ENCODE peak calls at places on chromosomes 16 and 17, in eight cellular contexts. K is H4, G is T-cell, Q is T-helper 17 cell, T is PC-3, F is GM03348, I is adipocyte, Z is mesothelial cell of epicardium. X is an unnamed sample.

GRCh38 chr16:81723098-81723723 is 55.9 kb upstream of the PLCG2 start:
- DNase-seq in Z (no peak), K (peak), I (peak), T (peak), Q (no peak), G (no peak), F (peak), X (no peak)

GRCh38 chr17:75315541-75316243 is 26.5 kb upstream of the SLC25A19 start:
- DNase-seq in G (no peak), F (no peak), Z (no peak), K (no peak), I (no peak), T (no peak), Q (no peak), X (no peak)

GRCh38 chr16:75070055-75070841 is 46.3 kb downstream of the LDHD start:
- DNase-seq in G (no peak), Q (no peak), T (peak), F (peak), K (no peak), Z (no peak), I (no peak), X (no peak)

GRCh38 chr16:64629622-64630021 is 492.2 kb downstream of the CDH11 start:
- DNase-seq in G (no peak), I (no peak), F (peak), K (no peak), Q (no peak), Z (no peak), T (peak), X (no peak)

GRCh38 chr17:1182831-1183578 is 3.2 kb upstream of the ABR start:
- DNase-seq in I (no peak), Q (no peak), T (no peak), K (no peak), Z (no peak), F (no peak), G (no peak), X (no peak)

GRCh38 chr17:54937018-54937417 is 31.4 kb downstream of the COX11 start:
- DNase-seq in K (peak), Q (no peak), Z (no peak), I (no peak), T (no peak), G (no peak), F (no peak), X (no peak)

GRCh38 chr17:57051886-57052342 is 33.1 kb upstream of the AKAP1 start:
- DNase-seq in K (no peak), I (no peak), Z (no peak), G (no peak), T (no peak), F (no peak), Q (no peak), X (no peak)

GRCh38 chr17:78252111-78252634 is 20.7 kb downstream of the TMEM235 start:
- DNase-seq in K (no peak), Z (no peak), T (no peak), G (peak), F (no peak), I (no peak), Q (peak), X (no peak)

GRCh38 chr16:3609895-3610697 is 1.3 kb downstream of the SLX4 start:
- DNase-seq in I (no peak), G (no peak), K (no peak), Q (no peak), T (no peak), F (no peak), Z (no peak), X (no peak)

GRCh38 chr17:2275722-2276121 is 27.9 kb downstream of the SMG6 start:
- DNase-seq in Q (no peak), K (no peak), F (no peak), I (no peak), Z (no peak), T (no peak), G (no peak), X (no peak)

GRCh38 chr16:20348365-20349185 is 3.9 kb downstream of the UMOD start:
- DNase-seq in F (no peak), K (no peak), I (no peak), G (no peak), Z (no peak), Q (no peak), T (no peak), X (no peak)

GRCh38 chr17:80625627-80626026 is 81.0 kb downstream of the RPTOR start:
- DNase-seq in Z (no peak), K (no peak), Q (no peak), I (no peak), T (no peak), G (no peak), F (no peak), X (no peak)

GRCh38 chr17:77572065-77572601 is 386.4 kb upstream of the TNRC6C start:
- DNase-seq in I (no peak), Q (no peak), G (no peak), T (no peak), Z (no peak), F (no peak), K (no peak), X (no peak)

GRCh38 chr17:59846391-59847165 is 46.2 kb downstream of the TUBD1 start:
- DNase-seq in G (no peak), Z (no peak), Q (no peak), F (peak), K (peak), I (peak), T (peak), X (peak)

GRCh38 chr16:75506567-75506966 is 11.3 kb upstream of the CHST6 start:
- DNase-seq in T (peak), K (peak), Z (no peak), Q (no peak), I (peak), F (peak), G (no peak), X (no peak)

GRCh38 chr17:68391561-68392268 is 65.6 kb downstream of the WIPI1 start:
- DNase-seq in Z (no peak), I (no peak), K (no peak), F (no peak), Q (no peak), T (no peak), G (no peak), X (no peak)

GRCh38 chr17:7046127-7046724 is 2.3 kb upstream of the SLC16A11 start:
- DNase-seq in I (no peak), T (peak), G (no peak), Q (peak), F (no peak), Z (peak), K (no peak), X (peak)

GRCh38 chr16:477758-478157 is 49.8 kb upstream of the CAPN15 start:
- DNase-seq in Z (no peak), Q (no peak), K (no peak), F (no peak), I (no peak), T (peak), G (no peak), X (no peak)

GRCh38 chr17:44828919-44829557 is 1.0 kb downstream of the GJC1 start:
- DNase-seq in I (peak), Z (no peak), Q (no peak), F (peak), T (peak), G (no peak), K (no peak), X (no peak)

GRCh38 chr17:19771971-19772630 is 24.0 kb upstream of the ALDH3A1 start:
- DNase-seq in K (no peak), G (peak), T (no peak), Z (no peak), I (no peak), Q (no peak), F (no peak), X (no peak)

GRCh38 chr16:84885024-84885910 is 65.5 kb downstream of the CRISPLD2 start:
- DNase-seq in Z (no peak), G (no peak), K (no peak), Q (no peak), I (no peak), T (no peak), F (no peak), X (no peak)

GRCh38 chr17:81889602-81890001 is 1.8 kb downstream of the ALYREF start:
- DNase-seq in K (no peak), G (no peak), I (no peak), T (no peak), F (no peak), Q (no peak), Z (no peak), X (no peak)

GRCh38 chr17:15351487-15351840 is 10.1 kb upstream of the TEKT3 start:
- DNase-seq in F (no peak), K (no peak), Q (no peak), Z (no peak), G (no peak), T (no peak), I (no peak), X (no peak)

GRCh38 chr17:41986634-41987033 is 20.0 kb downstream of the CNP start:
- DNase-seq in I (no peak), K (no peak), Q (no peak), F (no peak), T (no peak), G (no peak), Z (no peak), X (no peak)

GRCh38 chr16:49620158-49620867 is 235.6 kb downstream of the ZNF423 start:
- DNase-seq in I (peak), Q (no peak), T (peak), G (no peak), K (peak), F (peak), Z (no peak), X (no peak)

GRCh38 chr16:50367777-50368409 is 895 bp downstream of the BRD7 start:
- DNase-seq in I (peak), G (no peak), T (peak), K (no peak), Z (no peak), Q (no peak), F (no peak), X (no peak)

GRCh38 chr17:76367647-76368046 is 13.9 kb upstream of the PRPSAP1 start:
- DNase-seq in K (no peak), F (no peak), I (no peak), T (no peak), Q (no peak), G (no peak), Z (no peak), X (no peak)

GRCh38 chr17:47225436-47225858 is 16.3 kb downstream of the MYL4 start:
- DNase-seq in I (peak), G (no peak), K (peak), Q (no peak), F (peak), Z (no peak), T (peak), X (no peak)

GRCh38 chr16:50945136-50945535 is 203.2 kb downstream of the CYLD start:
- DNase-seq in T (no peak), Z (no peak), I (no peak), Q (no peak), F (no peak), G (no peak), K (no peak), X (no peak)

GRCh38 chr17:7261377-7262191 is 694 bp downstream of the CLDN7 start:
- DNase-seq in K (no peak), I (no peak), F (peak), Q (no peak), Z (no peak), T (no peak), G (no peak), X (peak)

GRCh38 chr16:56812884-56813283 is 52.1 kb upstream of the SLC12A3 start:
- DNase-seq in Z (no peak), K (no peak), F (no peak), T (peak), I (peak), G (no peak), Q (no peak), X (no peak)

GRCh38 chr17:47844814-47845453 is 3.9 kb upstream of the SCRN2 start:
- DNase-seq in Z (no peak), G (no peak), Q (no peak), K (no peak), F (peak), I (peak), T (peak), X (no peak)

GRCh38 chr17:21193031-21193430 is 20.9 kb downstream of the TMEM11 start:
- DNase-seq in F (no peak), I (no peak), G (no peak), T (no peak), K (no peak), Z (no peak), Q (no peak), X (no peak)

GRCh38 chr16:67389911-67390815 is 3.1 kb downstream of the TPPP3 start:
- DNase-seq in Q (no peak), K (no peak), Z (no peak), I (no peak), G (no peak), F (no peak), T (no peak), X (no peak)

GRCh38 chr17:67431210-67432015 is 54.3 kb downstream of the PITPNC1 start:
- DNase-seq in G (no peak), Z (no peak), F (peak), I (peak), T (peak), Q (no peak), K (peak), X (no peak)

GRCh38 chr17:37062036-37062435 is 113.3 kb downstream of the AATF start:
- DNase-seq in I (no peak), F (no peak), G (no peak), T (no peak), K (no peak), Z (no peak), Q (no peak), X (no peak)

GRCh38 chr16:47777191-47777590 is 316.1 kb downstream of the PHKB start:
- DNase-seq in G (no peak), F (peak), Z (no peak), T (peak), K (peak), Q (no peak), I (peak), X (no peak)